ENCODE peak calls at places on chromosome 11, in nine cellular contexts. H is activated CD4-positive, alpha-beta T cell treated with anti-CD3 and anti-CD28 coated beads for 24 hours; E is HFFc6; I is RWPE1; Y is T-helper 2 cell; M is astrocyte of the spinal cord; G is NCI-H146; F is RPMI7951; X is H1. C is an unnamed sample.
A peak's percentile ranks its signal among the peaks of the same experiment; 100 is the strongest.

GRCh38 chr11:72209101-72209500 is 7.5 kb upstream of the FOLR2 start:
- DNase-seq in H (no peak), E (no peak), I (no peak), Y (no peak), M (no peak), G (no peak), F (no peak), X (no peak), C (no peak)

GRCh38 chr11:62144641-62145255 is 20.9 kb downstream of the INCENP start:
- DNase-seq in H (no peak), E (no peak), I (no peak), Y (no peak), M (no peak), G (no peak), F (no peak), X (no peak), C (no peak)

GRCh38 chr11:13674799-13675509 is 6.5 kb downstream of the FAR1 start:
- DNase-seq in H (no peak), E (no peak), I (no peak), Y (no peak), M (no peak), G (no peak), F (no peak), X (no peak), C (no peak)

GRCh38 chr11:77174559-77174958 is 46.5 kb downstream of the MYO7A start:
- DNase-seq in H (no peak), E (no peak), I (no peak), Y (no peak), M (no peak), G (peak; percentile 88), F (no peak), X (no peak), C (no peak)

GRCh38 chr11:17740649-17741235 is 6.2 kb downstream of the KCNC1 start:
- DNase-seq in H (no peak), E (no peak), I (no peak), Y (no peak), M (no peak), G (no peak), F (no peak), X (no peak), C (no peak)

GRCh38 chr11:120306519-120307242 is 18.4 kb upstream of the TLCD5 start:
- DNase-seq in H (no peak), E (peak; percentile 88), I (peak; percentile 89), Y (no peak), M (peak; percentile 85), G (no peak), F (peak; percentile 88), X (peak; percentile 70), C (peak; percentile 49)

GRCh38 chr11:134349802-134350355 is 18.1 kb downstream of the GLB1L2 start:
- DNase-seq in H (no peak), E (no peak), I (no peak), Y (no peak), M (no peak), G (no peak), F (no peak), X (no peak), C (no peak)

GRCh38 chr11:67468509-67468834 is 579 bp downstream of the TMEM134 start:
- DNase-seq in H (no peak), E (no peak), I (no peak), Y (no peak), M (peak; percentile 11), G (peak; percentile 57), F (no peak), X (no peak), C (no peak)

GRCh38 chr11:129418039-129418438 is 42.4 kb downstream of the BARX2 start:
- DNase-seq in H (no peak), E (no peak), I (no peak), Y (no peak), M (no peak), G (no peak), F (no peak), X (no peak), C (no peak)

GRCh38 chr11:6452219-6452618 is 11.4 kb upstream of the HPX start:
- DNase-seq in H (no peak), E (no peak), I (no peak), Y (no peak), M (no peak), G (no peak), F (no peak), X (no peak), C (no peak)

GRCh38 chr11:32610926-32611325 is 27.3 kb downstream of the EIF3M start:
- DNase-seq in H (no peak), E (no peak), I (no peak), Y (no peak), M (no peak), G (no peak), F (no peak), X (no peak), C (no peak)

GRCh38 chr11:63613517-63614135 is 607 bp downstream of the PLAAT3 start:
- DNase-seq in H (no peak), E (no peak), I (no peak), Y (peak; percentile 37), M (peak; percentile 12), G (peak; percentile 47), F (peak; percentile 47), X (peak; percentile 39), C (peak; percentile 29)

C was measured in endothelial cell of umbilical vein.